ENCODE peak calls at places on chromosome 1, in six cellular contexts. P is type B pancreatic cell; Y is amniotic stem cell; F is PC-3; X is activated CD4-positive, alpha-beta memory T cell treated with anti-CD3 and anti-CD28 coated beads, Interleukin-2, amount 10 ng/mL, durations not matched to agents 7 days and 5 days; Z is Calu3. E is an unnamed sample.

GRCh38 chr1:246280551-246280950 is 226.5 kb downstream of the SMYD3 start:
- DNase-seq in P (no peak), Z (peak), X (no peak), F (peak), Y (peak), E (no peak)

GRCh38 chr1:228647523-228648444 is 87.5 kb upstream of the RHOU start:
- DNase-seq in Y (no peak), Z (peak), X (peak), F (peak), P (peak), E (peak)

GRCh38 chr1:53618218-53619087 is 120.5 kb downstream of the GLIS1 start:
- DNase-seq in Y (no peak), F (no peak), Z (no peak), X (no peak), P (no peak), E (no peak)

GRCh38 chr1:68359045-68359444 is 90.7 kb downstream of the RPE65 start:
- DNase-seq in X (no peak), Z (no peak), P (no peak), Y (no peak), F (no peak), E (no peak)

GRCh38 chr1:92922378-92923035 is 38.8 kb downstream of the DIPK1A start:
- DNase-seq in X (no peak), F (no peak), Z (no peak), Y (no peak), P (no peak), E (no peak)

GRCh38 chr1:245304698-245305097 is 149.9 kb downstream of the KIF26B start:
- DNase-seq in Y (no peak), X (no peak), P (no peak), Z (no peak), F (no peak), E (no peak)

GRCh38 chr1:166032901-166033371 is 133.9 kb downstream of the FAM78B start:
- DNase-seq in X (no peak), F (no peak), P (no peak), Y (no peak), Z (peak), E (no peak)

GRCh38 chr1:31626451-31627202 is 9.1 kb downstream of the HCRTR1 start:
- DNase-seq in Z (no peak), Y (no peak), F (no peak), P (no peak), X (no peak), E (no peak)

GRCh38 chr1:27868932-27869718 is 3.2 kb upstream of the THEMIS2 start:
- DNase-seq in X (peak), Z (no peak), F (no peak), Y (no peak), P (no peak), E (no peak)

GRCh38 chr1:246782120-246782900 is 58.1 kb downstream of the SCCPDH start:
- DNase-seq in P (no peak), Z (no peak), F (peak), Y (peak), X (no peak), E (peak)

E was measured in kidney epithelial cell.